ENCODE peak calls at places on chromosomes 4 and X, in eight cellular contexts. E is heart right ventricle, W is Right ventricle myocardium inferior, I is GM18507, R is posterior cingulate gyrus, P is stromal cell of bone marrow, Z is mucosa of descending colon, U is type B pancreatic cell. S is an unnamed sample.

GRCh38 chrX:84160736-84161135 is 27.3 kb downstream of the RPS6KA6 start:
- DNase-seq in E (no peak), W (no peak), I (no peak), R (no peak), P (no peak), Z (no peak), U (no peak), S (no peak)

GRCh38 chr4:176653406-176654220 is 139.1 kb downstream of the VEGFC start:
- DNase-seq in E (no peak), W (no peak), I (no peak), R (no peak), P (no peak), Z (no peak), U (no peak), S (no peak)

GRCh38 chrX:40446927-40447326 is 133.8 kb upstream of the ATP6AP2 start:
- DNase-seq in E (peak), W (no peak), I (no peak), R (no peak), P (peak), Z (peak), U (no peak), S (no peak)

GRCh38 chr4:121307441-121308327 is 73.1 kb downstream of the QRFPR start:
- DNase-seq in E (no peak), W (no peak), I (no peak), R (no peak), P (peak), Z (no peak), U (no peak), S (peak)

GRCh38 chr4:125639182-125639621 is 324.4 kb downstream of the FAT4 start:
- DNase-seq in E (peak), W (no peak), I (no peak), R (no peak), P (peak), Z (no peak), U (no peak), S (no peak)

GRCh38 chrX:68669094-68669830 is 21.8 kb downstream of the STARD8 start:
- DNase-seq in E (no peak), W (no peak), I (no peak), R (no peak), P (no peak), Z (no peak), U (no peak), S (no peak)

GRCh38 chr4:97105716-97106115 is 1037.6 kb downstream of the STPG2 start:
- DNase-seq in E (no peak), W (no peak), I (no peak), R (no peak), P (no peak), Z (no peak), U (no peak), S (no peak)

GRCh38 chrX:50762578-50762977 is 51.4 kb downstream of the SHROOM4 start:
- DNase-seq in E (no peak), W (no peak), I (no peak), R (no peak), P (no peak), Z (no peak), U (no peak), S (no peak)

GRCh38 chrX:131305926-131306325 is 16.8 kb upstream of the IGSF1 start:
- DNase-seq in E (no peak), W (no peak), I (no peak), R (no peak), P (no peak), Z (no peak), U (no peak), S (no peak)

GRCh38 chr4:1567519-1567807 is 116.7 kb downstream of the FAM53A start:
- DNase-seq in E (no peak), W (peak), I (no peak), R (no peak), P (no peak), Z (peak), U (no peak), S (no peak)

GRCh38 chr4:89305712-89306437 is 1.7 kb downstream of the GPRIN3 start:
- DNase-seq in E (no peak), W (no peak), I (no peak), R (no peak), P (no peak), Z (no peak), U (no peak), S (no peak)

GRCh38 chrX:65609237-65609636 is 58.2 kb upstream of the MSN start:
- DNase-seq in E (no peak), W (no peak), I (no peak), R (no peak), P (no peak), Z (no peak), U (no peak), S (no peak)

GRCh38 chr4:2432991-2433530 is 14.3 kb downstream of the CFAP99 start:
- DNase-seq in E (no peak), W (no peak), I (no peak), R (peak), P (no peak), Z (no peak), U (peak), S (no peak)

GRCh38 chr4:80452768-80453167 is 117.2 kb downstream of the CFAP299 start:
- DNase-seq in E (no peak), W (no peak), I (no peak), R (no peak), P (no peak), Z (no peak), U (no peak), S (no peak)

GRCh38 chr4:90536408-90536807 is 409.2 kb downstream of the CCSER1 start:
- DNase-seq in E (no peak), W (no peak), I (no peak), R (no peak), P (no peak), Z (no peak), U (no peak), S (no peak)

GRCh38 chrX:38871129-38872029 is 70.1 kb downstream of the MID1IP1 start:
- DNase-seq in E (no peak), W (no peak), I (no peak), R (no peak), P (no peak), Z (no peak), U (no peak), S (no peak)

GRCh38 chrX:105564536-105564935 is 257.8 kb upstream of the NRK start:
- DNase-seq in E (peak), W (no peak), I (no peak), R (no peak), P (peak), Z (no peak), U (no peak), S (peak)

GRCh38 chr4:185711764-185712163 is 100.2 kb downstream of the SORBS2 start:
- DNase-seq in E (no peak), W (no peak), I (no peak), R (no peak), P (no peak), Z (no peak), U (no peak), S (no peak)

GRCh38 chr4:38668203-38668602 is 4.2 kb downstream of the KLF3 start:
- DNase-seq in E (no peak), W (no peak), I (no peak), R (no peak), P (no peak), Z (no peak), U (no peak), S (no peak)

GRCh38 chr4:3469386-3470243 is 6.5 kb downstream of the DOK7 start:
- DNase-seq in E (no peak), W (peak), I (no peak), R (no peak), P (no peak), Z (peak), U (no peak), S (no peak)

GRCh38 chrX:9498236-9498635 is 33.4 kb downstream of the TBL1X start:
- DNase-seq in E (no peak), W (no peak), I (no peak), R (no peak), P (no peak), Z (no peak), U (no peak), S (no peak)

GRCh38 chrX:13694359-13694758 is 5.4 kb downstream of the RAB9A start:
- DNase-seq in E (no peak), W (no peak), I (no peak), R (no peak), P (no peak), Z (no peak), U (no peak), S (no peak)

GRCh38 chr4:167020410-167020809 is 213.9 kb downstream of the SPOCK3 start:
- DNase-seq in E (no peak), W (no peak), I (no peak), R (no peak), P (no peak), Z (no peak), U (no peak), S (peak)

GRCh38 chrX:118548831-118549230 is 53.2 kb downstream of the DOCK11 start:
- DNase-seq in E (no peak), W (no peak), I (no peak), R (no peak), P (no peak), Z (no peak), U (no peak), S (no peak)

GRCh38 chr4:3413675-3414420 is 27.9 kb upstream of the HGFAC start:
- DNase-seq in E (no peak), W (peak), I (no peak), R (peak), P (no peak), Z (no peak), U (peak), S (no peak)

GRCh38 chrX:49106930-49107329 is 16.6 kb downstream of the GPKOW start:
- DNase-seq in E (no peak), W (no peak), I (no peak), R (peak), P (peak), Z (no peak), U (no peak), S (no peak)

GRCh38 chr4:167088115-167088514 is 146.2 kb downstream of the SPOCK3 start:
- DNase-seq in E (no peak), W (no peak), I (no peak), R (no peak), P (no peak), Z (no peak), U (no peak), S (no peak)

GRCh38 chrX:47623540-47624027 is 3.9 kb upstream of the SYN1 start:
- DNase-seq in E (peak), W (peak), I (no peak), R (peak), P (peak), Z (peak), U (no peak), S (peak)

GRCh38 chrX:3659761-3660160 is 53.7 kb downstream of the PRKX start:
- DNase-seq in E (no peak), W (no peak), I (no peak), R (no peak), P (no peak), Z (no peak), U (no peak), S (no peak)

GRCh38 chrX:16838202-16839066 is 31.7 kb downstream of the RBBP7 start:
- DNase-seq in E (peak), W (no peak), I (no peak), R (no peak), P (peak), Z (no peak), U (no peak), S (no peak)

GRCh38 chrX:11190745-11191510 is 79.8 kb downstream of the HCCS start:
- DNase-seq in E (no peak), W (no peak), I (no peak), R (no peak), P (no peak), Z (peak), U (no peak), S (no peak)

GRCh38 chrX:12758291-12758690 is 32.9 kb upstream of the PRPS2 start:
- DNase-seq in E (no peak), W (no peak), I (no peak), R (no peak), P (no peak), Z (no peak), U (no peak), S (no peak)

GRCh38 chr4:173040200-173040599 is 128.4 kb upstream of the GALNT7 start:
- DNase-seq in E (peak), W (no peak), I (no peak), R (no peak), P (peak), Z (no peak), U (no peak), S (no peak)

GRCh38 chr4:182649698-182650477 is 267.3 kb downstream of the DCTD start:
- DNase-seq in E (no peak), W (no peak), I (no peak), R (no peak), P (no peak), Z (no peak), U (no peak), S (no peak)

GRCh38 chr4:52110171-52110570 is 59.1 kb downstream of the SPATA18 start:
- DNase-seq in E (no peak), W (no peak), I (no peak), R (no peak), P (no peak), Z (no peak), U (no peak), S (no peak)

GRCh38 chr4:124188601-124189000 is 523.9 kb downstream of the ANKRD50 start:
- DNase-seq in E (no peak), W (no peak), I (no peak), R (no peak), P (no peak), Z (no peak), U (no peak), S (no peak)

GRCh38 chr4:62399242-62399641 is 1199.1 kb downstream of the ADGRL3 start:
- DNase-seq in E (no peak), W (no peak), I (no peak), R (no peak), P (no peak), Z (no peak), U (no peak), S (peak)

GRCh38 chr4:6969826-6970800 is 60.5 kb downstream of the TBC1D14 start:
- DNase-seq in E (no peak), W (no peak), I (peak), R (no peak), P (no peak), Z (no peak), U (no peak), S (no peak)

S was measured in Jurkat, Clone E6-1.